ENCODE peak calls at places on chromosome 2, in seven cellular contexts. I, J, C, Y, U, E and K are unnamed samples.

GRCh38 chr2:62569907-62570793 is 64.2 kb upstream of the TMEM17 start:
- DNase-seq in I (no peak), J (no peak), C (no peak), Y (no peak), U (no peak), E (peak; percentile 90), K (no peak)

GRCh38 chr2:39772086-39772811 is 6.8 kb downstream of the THUMPD2 start:
- DNase-seq in I (no peak), J (no peak), C (no peak), Y (peak; percentile 90), U (peak; percentile 75), E (no peak), K (no peak)

GRCh38 chr2:232504438-232504837 is 15.8 kb upstream of the PRSS56 start:
- DNase-seq in I (no peak), J (no peak), C (no peak), Y (no peak), U (no peak), E (no peak), K (no peak)

GRCh38 chr2:94985636-94986035 is 39.9 kb upstream of the MAL start:
- DNase-seq in I (no peak), J (no peak), C (no peak), Y (no peak), U (no peak), E (no peak), K (no peak)

GRCh38 chr2:159256159-159256558 is 30.3 kb downstream of the WDSUB1 start:
- DNase-seq in I (no peak), J (no peak), C (no peak), Y (peak; percentile 7), U (no peak), E (no peak), K (peak; percentile 31)

GRCh38 chr2:55585451-55586079 is 31.9 kb downstream of the PPP4R3B start:
- DNase-seq in I (no peak), J (no peak), C (no peak), Y (peak; percentile 62), U (peak; percentile 76), E (no peak), K (peak; percentile 39)

GRCh38 chr2:10654069-10654468 is 35.7 kb downstream of the NOL10 start:
- DNase-seq in I (no peak), J (no peak), C (no peak), Y (peak; percentile 71), U (peak; percentile 20), E (no peak), K (no peak)

GRCh38 chr2:168049609-168050008 is 197.8 kb downstream of the STK39 start:
- DNase-seq in I (no peak), J (no peak), C (no peak), Y (no peak), U (no peak), E (no peak), K (no peak)

GRCh38 chr2:25043241-25043867 is 1.5 kb downstream of the EFR3B start:
- DNase-seq in I (peak; percentile 20), J (no peak), C (peak; percentile 29), Y (peak; percentile 87), U (peak; percentile 63), E (no peak), K (peak; percentile 23)

GRCh38 chr2:72548081-72548764 is 277.6 kb downstream of the EXOC6B start:
- DNase-seq in I (no peak), J (no peak), C (no peak), Y (no peak), U (no peak), E (no peak), K (no peak)

GRCh38 chr2:9256570-9257043 is 50.0 kb downstream of the ASAP2 start:
- DNase-seq in I (no peak), J (no peak), C (no peak), Y (no peak), U (peak; percentile 90), E (no peak), K (no peak)

GRCh38 chr2:23566236-23567142 is 181.5 kb downstream of the KLHL29 start:
- DNase-seq in I (peak; percentile 13), J (no peak), C (peak; percentile 49), Y (no peak), U (peak; percentile 59), E (no peak), K (no peak)

GRCh38 chr2:125822746-125823145 is 833.2 kb upstream of the GYPC start:
- DNase-seq in I (no peak), J (no peak), C (no peak), Y (no peak), U (no peak), E (no peak), K (no peak)

GRCh38 chr2:79874015-79874414 is 361.2 kb downstream of the CTNNA2 start:
- DNase-seq in I (no peak), J (no peak), C (no peak), Y (no peak), U (no peak), E (no peak), K (no peak)

GRCh38 chr2:195318440-195319111 is 338.4 kb upstream of the SLC39A10 start:
- DNase-seq in I (peak; percentile 42), J (no peak), C (peak; percentile 63), Y (peak; percentile 37), U (peak; percentile 34), E (no peak), K (no peak)

GRCh38 chr2:71379086-71379485 is 47.5 kb downstream of the ZNF638 start:
- DNase-seq in I (no peak), J (no peak), C (no peak), Y (peak; percentile 88), U (peak; percentile 82), E (no peak), K (peak; percentile 55)

GRCh38 chr2:44275915-44276279 is 617 bp downstream of the SLC3A1 start:
- DNase-seq in I (no peak), J (no peak), C (no peak), Y (peak; percentile 44), U (peak; percentile 58), E (no peak), K (no peak)

GRCh38 chr2:649461-650342 is 27.5 kb downstream of the TMEM18 start:
- DNase-seq in I (no peak), J (no peak), C (no peak), Y (no peak), U (no peak), E (no peak), K (no peak)

GRCh38 chr2:190050001-190050400 is 12.5 kb downstream of the MSTN start:
- DNase-seq in I (no peak), J (no peak), C (no peak), Y (no peak), U (no peak), E (no peak), K (no peak)

GRCh38 chr2:211035548-211036185 is 479.3 kb downstream of the CPS1 start:
- DNase-seq in I (no peak), J (no peak), C (peak; percentile 42), Y (peak; percentile 11), U (peak; percentile 0), E (no peak), K (no peak)

GRCh38 chr2:74500578-74500946 is 1.2 kb upstream of the LBX2 start:
- DNase-seq in I (no peak), J (no peak), C (no peak), Y (no peak), U (no peak), E (no peak), K (no peak)

GRCh38 chr2:73730810-73731209 is 6.3 kb downstream of the TPRKB start:
- DNase-seq in I (no peak), J (peak; percentile 64), C (no peak), Y (no peak), U (no peak), E (no peak), K (no peak)

GRCh38 chr2:101146535-101146934 is 4.6 kb downstream of the TBC1D8 start:
- DNase-seq in I (no peak), J (no peak), C (no peak), Y (no peak), U (no peak), E (no peak), K (no peak)
- H3K4me3 ChIP-seq in I (no peak overlapping the region), J (no peak overlapping the region), C (no peak overlapping the region), Y (no peak overlapping the region), U (no peak overlapping the region), E (no peak overlapping the region), K (no peak overlapping the region)

GRCh38 chr2:236195726-236196125 is 27.5 kb upstream of the GBX2 start:
- DNase-seq in I (no peak), J (no peak), C (no peak), Y (no peak), U (no peak), E (no peak), K (no peak)
- H3K4me3 ChIP-seq in I (no peak overlapping the region), J (no peak overlapping the region), C (no peak overlapping the region), Y (no peak overlapping the region), U (no peak overlapping the region), E (no peak overlapping the region), K (no peak overlapping the region)

DNA sequence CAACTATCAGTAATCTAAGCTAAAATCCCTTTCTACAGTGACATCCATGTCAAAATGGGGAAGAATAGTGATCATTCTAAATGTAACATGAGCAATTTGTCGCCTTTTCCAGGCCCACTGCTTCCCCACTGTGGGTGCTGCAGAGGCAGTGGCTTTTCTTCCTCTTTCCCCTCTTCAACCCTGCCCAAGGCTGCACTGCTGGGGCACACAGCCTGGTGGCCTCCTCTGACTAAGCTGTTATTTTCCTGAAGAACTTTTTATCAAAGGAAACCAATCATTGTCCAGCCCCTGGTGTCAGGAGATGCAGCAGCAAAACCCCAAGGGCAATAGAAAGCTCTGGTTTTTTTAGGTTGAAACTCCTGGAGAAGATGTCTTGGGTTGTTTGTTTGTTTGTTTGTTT is 117.6 kb upstream of the KLF7 start:
- DNase-seq in I (no peak), J (peak; percentile 24), C (no peak), Y (no peak), U (no peak), E (no peak), K (no peak)
- H3K4me3 ChIP-seq in I (no peak overlapping the region), J (no peak overlapping the region), C (no peak overlapping the region), Y (no peak overlapping the region), U (no peak overlapping the region), E (no peak overlapping the region), K (no peak overlapping the region)

GRCh38 chr2:127417406-127417805 is 821 bp upstream of the PROC start:
- DNase-seq in I (no peak), J (no peak), C (no peak), Y (no peak), U (no peak), E (no peak), K (no peak)

GRCh38 chr2:127414855-127415592 is 3.2 kb upstream of the PROC start:
- DNase-seq in I (no peak), J (no peak), C (no peak), Y (no peak), U (no peak), E (no peak), K (no peak)

GRCh38 chr2:127418300-127419111 is at the start of gene PROC:
- DNase-seq in I (no peak), J (no peak), C (no peak), Y (no peak), U (no peak), E (peak; percentile 91), K (no peak)

GRCh38 chr2:127415593-127416485 is 2.4 kb upstream of the PROC start:
- DNase-seq in I (peak; percentile 78), J (peak; percentile 50), C (peak; percentile 85), Y (no peak), U (no peak), E (peak; percentile 93), K (no peak)

DNA sequence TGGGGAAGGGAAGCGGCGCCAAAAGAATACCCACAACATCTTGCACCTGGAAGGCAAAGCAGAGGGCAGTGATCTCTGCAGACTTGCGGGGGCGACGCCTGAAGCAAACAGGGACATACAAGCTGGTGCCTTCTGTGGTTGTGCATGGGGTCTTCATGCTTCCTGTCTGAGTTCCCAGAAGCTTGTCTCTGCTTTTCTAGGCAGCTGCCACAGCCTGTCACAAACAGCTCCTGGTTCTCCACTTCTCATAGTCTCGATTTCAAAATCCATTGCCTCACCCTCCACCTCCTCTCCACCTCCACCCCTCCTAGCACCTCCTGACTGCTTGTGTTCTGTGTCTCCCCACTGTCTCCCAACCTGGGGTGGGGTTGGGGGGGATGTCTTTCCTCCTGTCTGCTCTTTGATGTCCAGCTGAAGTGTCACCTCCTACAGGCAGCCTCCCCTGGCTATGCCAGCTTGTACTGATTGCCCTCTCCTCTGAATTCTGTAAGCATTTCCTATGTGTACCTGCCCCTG is 1.7 kb upstream of the PROC start:
- DNase-seq in I (no peak), J (no peak), C (no peak), Y (no peak), U (no peak), E (no peak), K (no peak)
- H3K4me3 ChIP-seq in I (peak overlapping the region; percentile 75), J (peak overlapping the region; percentile 67), C (no peak overlapping the region), Y (no peak overlapping the region), U (no peak overlapping the region), E (peak overlapping the region; percentile 53), K (no peak overlapping the region)